ENCODE peak calls at places on chromosome 5, in seven cellular contexts. X is B cell, K is A549, Y is transverse colon, F is body of pancreas, N is mammary epithelial cell, B is endodermal cell. S is an unnamed sample.

GRCh38 chr5:71633255-71634155 is 46.4 kb downstream of the MCCC2 start:
- DNase-seq in X (no peak), N (no peak), F (no peak), K (no peak), B (no peak), Y (no peak), S (peak; percentile 38)

GRCh38 chr5:56075361-56075760 is 80.6 kb upstream of the IL6ST start:
- DNase-seq in K (no peak), F (no peak), X (no peak), Y (peak; percentile 21), N (no peak), B (no peak), S (no peak)

GRCh38 chr5:138246334-138246733 is 28.1 kb downstream of the GFRA3 start:
- DNase-seq in F (no peak), B (no peak), K (no peak), X (no peak), N (no peak), Y (no peak), S (no peak)

GRCh38 chr5:73751254-73751914 is 125.4 kb downstream of the ARHGEF28 start:
- DNase-seq in X (no peak), K (no peak), N (no peak), F (no peak), B (no peak), Y (no peak), S (peak; percentile 25)

GRCh38 chr5:132102101-132102701 is 28.6 kb downstream of the CSF2 start:
- DNase-seq in K (no peak), F (no peak), Y (no peak), B (peak; percentile 10), X (no peak), N (peak; percentile 80), S (no peak)

GRCh38 chr5:79436224-79436623 is 77.7 kb downstream of the HOMER1 start:
- DNase-seq in N (peak; percentile 57), X (no peak), Y (no peak), K (no peak), F (no peak), B (no peak), S (no peak)

GRCh38 chr5:169670769-169671525 is 33.9 kb downstream of the DOCK2 start:
- DNase-seq in Y (peak; percentile 17), N (no peak), K (no peak), B (no peak), F (no peak), X (no peak), S (peak; percentile 63)

GRCh38 chr5:92939428-92939827 is 641.6 kb downstream of the NR2F1-AS1 start:
- DNase-seq in X (no peak), B (no peak), N (no peak), Y (no peak), K (no peak), F (no peak), S (no peak)

GRCh38 chr5:132659598-132660493 is 1.9 kb downstream of the IL13 start:
- DNase-seq in N (no peak), Y (no peak), B (no peak), K (no peak), X (no peak), F (no peak), S (no peak)

GRCh38 chr5:34611829-34612415 is 44.2 kb upstream of the RAI14 start:
- DNase-seq in F (no peak), Y (no peak), B (no peak), K (no peak), N (no peak), X (no peak), S (no peak)

GRCh38 chr5:37495668-37496067 is 116.5 kb downstream of the WDR70 start:
- DNase-seq in K (no peak), B (no peak), N (peak; percentile 61), Y (no peak), X (no peak), F (no peak), S (no peak)

GRCh38 chr5:32523625-32524024 is 61.7 kb upstream of the SUB1 start:
- DNase-seq in Y (no peak), X (no peak), N (no peak), F (no peak), K (no peak), B (no peak), S (no peak)

GRCh38 chr5:136249678-136250266 is 56.8 kb upstream of the SMIM32 start:
- DNase-seq in X (no peak), F (peak; percentile 68), N (peak; percentile 37), B (peak; percentile 86), Y (peak; percentile 55), K (peak; percentile 36), S (peak; percentile 28)

GRCh38 chr5:32261198-32261597 is 51.5 kb downstream of the MTMR12 start:
- DNase-seq in N (no peak), F (no peak), X (no peak), Y (no peak), K (no peak), B (no peak), S (peak; percentile 44)

GRCh38 chr5:56325039-56325438 is 91.9 kb upstream of the ANKRD55 start:
- DNase-seq in K (no peak), F (no peak), X (no peak), N (no peak), Y (no peak), B (no peak), S (no peak)

GRCh38 chr5:157020002-157020401 is 38.9 kb downstream of the HAVCR1 start:
- DNase-seq in B (no peak), Y (no peak), X (no peak), K (no peak), F (no peak), N (no peak), S (no peak)

GRCh38 chr5:163594951-163595350 is 89.5 kb downstream of the MAT2B start:
- DNase-seq in N (no peak), K (no peak), B (no peak), Y (no peak), F (no peak), X (no peak), S (no peak)

GRCh38 chr5:155936520-155937406 is 390.2 kb upstream of the SGCD start:
- DNase-seq in K (no peak), X (no peak), N (no peak), B (no peak), F (no peak), Y (no peak), S (no peak)

GRCh38 chr5:150491876-150492275 is 16.1 kb upstream of the NDST1 start:
- DNase-seq in X (no peak), Y (no peak), N (no peak), B (no peak), K (no peak), F (no peak), S (no peak)

GRCh38 chr5:112848116-112848811 is 12.8 kb upstream of the SRP19 start:
- DNase-seq in N (peak; percentile 57), B (peak; percentile 61), Y (no peak), F (no peak), X (peak; percentile 33), K (peak; percentile 33), S (peak; percentile 51)
- TF ChIP-seq CTCF in N (peak; percentile 73), B (peak; percentile 82), Y (peak; percentile 61), F (peak; percentile 72), X (peak; percentile 83), K (peak; percentile 63), S (peak; percentile 56)

DNA sequence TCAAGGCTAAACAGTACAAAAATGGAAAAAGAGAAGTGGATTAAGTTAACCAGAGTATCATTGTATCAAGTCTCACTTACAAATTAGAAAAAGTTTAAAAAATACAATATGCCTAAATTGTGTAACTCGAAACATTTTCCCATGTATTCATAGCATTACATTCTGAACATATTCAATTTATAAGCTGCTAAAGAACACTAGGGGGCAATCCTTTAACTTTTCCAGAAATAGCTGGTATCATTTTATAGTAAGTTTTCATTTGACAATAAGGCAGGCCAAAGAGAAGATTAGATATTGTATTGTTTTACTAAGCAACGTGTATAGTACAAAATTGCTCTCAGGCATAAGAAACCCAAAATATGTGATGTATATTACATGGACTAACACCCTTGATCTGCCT is 234.6 kb downstream of the ADGRV1 start:
- DNase-seq in B (no peak), Y (no peak), N (no peak), F (no peak), X (no peak), K (no peak), S (no peak)
- TF ChIP-seq CTCF in B (peak; percentile 22), Y (no peak), N (peak; percentile 2), F (no peak), X (no peak), K (peak; percentile 23), S (no peak)

GRCh38 chr5:140801494-140801841 is 611 bp downstream of the PCDHA3 start:
- DNase-seq in Y (no peak), F (no peak), B (peak; percentile 26), N (no peak), X (no peak), K (peak; percentile 29), S (no peak)
- TF ChIP-seq CTCF in Y (no peak), F (peak; percentile 35), B (peak; percentile 61), N (peak; percentile 20), X (no peak), K (peak; percentile 31), S (no peak)

DNA sequence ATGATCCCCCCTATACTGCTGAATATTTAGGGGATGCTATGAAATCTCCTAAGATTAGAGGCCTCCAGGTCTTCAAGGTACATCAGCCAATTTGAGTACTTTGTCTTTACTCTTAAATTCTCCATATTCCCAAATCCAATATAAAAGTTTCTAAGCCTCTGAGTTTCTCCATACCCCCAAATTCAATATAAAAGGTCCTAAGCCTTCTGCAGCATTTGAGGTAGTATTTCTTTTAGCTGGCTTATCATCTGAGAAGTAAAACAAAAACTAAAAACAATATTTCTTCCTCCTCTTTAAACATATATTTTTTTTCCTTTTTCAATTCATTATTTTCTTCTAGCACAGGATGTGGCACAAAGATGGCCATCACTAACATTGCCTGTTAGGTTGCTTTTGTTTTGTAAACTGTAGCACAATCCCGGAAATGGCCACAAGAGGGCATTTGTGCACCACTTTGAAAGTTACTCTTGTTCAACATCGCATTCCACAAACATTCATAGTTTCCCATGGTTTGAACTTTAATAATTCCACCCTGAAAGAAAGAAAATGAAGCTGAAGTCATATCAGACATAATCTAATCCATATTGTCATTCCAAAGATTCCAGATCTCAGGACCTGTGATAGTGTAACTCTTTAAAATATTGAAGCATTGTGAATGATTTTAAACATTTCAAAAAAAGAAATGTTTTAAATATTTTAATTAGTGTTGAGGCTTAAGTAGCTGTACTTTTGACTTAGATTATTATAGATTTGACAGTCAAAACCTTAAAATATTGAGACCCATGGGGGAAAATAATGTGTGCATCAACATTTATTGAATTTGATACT is 21.0 kb upstream of the SCGB3A2 start:
- DNase-seq in N (peak; percentile 44), Y (peak; percentile 69), K (peak; percentile 25), B (peak; percentile 88), F (peak; percentile 84), X (peak; percentile 6), S (peak; percentile 15)
- TF ChIP-seq CTCF in N (peak; percentile 78), Y (peak; percentile 78), K (peak; percentile 70), B (peak; percentile 94), F (peak; percentile 84), X (peak; percentile 88), S (peak; percentile 62)

S was measured in GM13976.